ENCODE peak calls at places on chromosomes 11 and 22, in four cellular contexts. One of them, this sample, is unnamed.

GRCh38 chr11:73236879-73237278 is 18.8 kb downstream of the P2RY2 start:
- DNase-seq in DND-41: peak; percentile 46
- DNase-seq in OCI-LY7: peak; percentile 61
- DNase-seq in body of pancreas: peak; percentile 55
- DNase-seq in this sample: peak; percentile 61

GRCh38 chr11:69369945-69370344 is 76.0 kb downstream of the MYEOV start:
- DNase-seq in body of pancreas: no peak
- DNase-seq in OCI-LY7: no peak
- DNase-seq in DND-41: no peak
- DNase-seq in this sample: no peak

GRCh38 chr11:61482513-61482912 is 26.0 kb upstream of the LRRC10B start:
- DNase-seq in DND-41: peak; percentile 15
- DNase-seq in body of pancreas: peak; percentile 27
- DNase-seq in OCI-LY7: peak; percentile 15
- DNase-seq in this sample: no peak

GRCh38 chr11:1089738-1090599 is 15.3 kb downstream of the MUC2 start:
- DNase-seq in DND-41: no peak
- DNase-seq in OCI-LY7: no peak
- DNase-seq in body of pancreas: no peak
- DNase-seq in this sample: peak; percentile 37

GRCh38 chr11:45252134-45252856 is 33.8 kb downstream of the SYT13 start:
- DNase-seq in OCI-LY7: peak; percentile 44
- DNase-seq in body of pancreas: peak; percentile 79
- DNase-seq in DND-41: peak; percentile 28
- DNase-seq in this sample: peak; percentile 84

GRCh38 chr11:5171856-5172255 is 17.3 kb upstream of the OR52A1 start:
- DNase-seq in OCI-LY7: no peak
- DNase-seq in body of pancreas: no peak
- DNase-seq in DND-41: no peak
- DNase-seq in this sample: no peak

GRCh38 chr11:67644472-67645418 is 5.2 kb upstream of the TBX10 start:
- DNase-seq in body of pancreas: peak; percentile 52
- DNase-seq in DND-41: no peak
- DNase-seq in OCI-LY7: peak; percentile 85
- DNase-seq in this sample: peak; percentile 43

GRCh38 chr11:76880314-76880713 is 19.6 kb downstream of the ACER3 start:
- DNase-seq in DND-41: no peak
- DNase-seq in OCI-LY7: no peak
- DNase-seq in body of pancreas: no peak
- DNase-seq in this sample: no peak

GRCh38 chr11:90134420-90135003 is at the start of gene NAALAD2:
- DNase-seq in OCI-LY7: no peak
- DNase-seq in DND-41: no peak
- DNase-seq in body of pancreas: peak; percentile 48
- DNase-seq in this sample: peak; percentile 77

GRCh38 chr11:116790167-116791001 is 1.3 kb downstream of the APOA5 start:
- DNase-seq in OCI-LY7: no peak
- DNase-seq in DND-41: no peak
- DNase-seq in body of pancreas: no peak
- DNase-seq in this sample: no peak

GRCh38 chr11:131483877-131484276 is 113.5 kb downstream of the NTM start:
- DNase-seq in OCI-LY7: no peak
- DNase-seq in body of pancreas: no peak
- DNase-seq in DND-41: no peak
- DNase-seq in this sample: no peak

GRCh38 chr11:44349328-44349727 is 39.4 kb upstream of the ALX4 start:
- DNase-seq in body of pancreas: no peak
- DNase-seq in DND-41: no peak
- DNase-seq in OCI-LY7: no peak
- DNase-seq in this sample: no peak

GRCh38 chr11:125343086-125343731 is 152.9 kb downstream of the FEZ1 start:
- DNase-seq in body of pancreas: no peak
- DNase-seq in DND-41: no peak
- DNase-seq in OCI-LY7: no peak
- DNase-seq in this sample: peak; percentile 43

GRCh38 chr11:114308689-114309089 is 12.5 kb downstream of the NNMT start:
- DNase-seq in DND-41: no peak
- DNase-seq in body of pancreas: peak; percentile 30
- DNase-seq in OCI-LY7: no peak
- DNase-seq in this sample: peak; percentile 60

GRCh38 chr11:113668255-113668654 is 37.9 kb downstream of the TMPRSS5 start:
- DNase-seq in DND-41: no peak
- DNase-seq in OCI-LY7: no peak
- DNase-seq in body of pancreas: no peak
- DNase-seq in this sample: no peak

GRCh38 chr11:12731841-12732336 is 57.7 kb downstream of the TEAD1 start:
- DNase-seq in body of pancreas: no peak
- DNase-seq in OCI-LY7: no peak
- DNase-seq in DND-41: no peak
- DNase-seq in this sample: no peak

GRCh38 chr22:50242406-50242949 is 2.3 kb downstream of the TUBGCP6 start:
- DNase-seq in OCI-LY7: no peak
- DNase-seq in DND-41: no peak
- DNase-seq in body of pancreas: no peak
- DNase-seq in this sample: no peak

GRCh38 chr11:7874061-7874460 is 57.0 kb downstream of the OR10A6 start:
- DNase-seq in DND-41: no peak
- DNase-seq in OCI-LY7: no peak
- DNase-seq in body of pancreas: no peak
- DNase-seq in this sample: no peak

GRCh38 chr11:45144126-45145082 is 2.0 kb upstream of the PRDM11 start:
- DNase-seq in body of pancreas: no peak
- DNase-seq in DND-41: no peak
- DNase-seq in OCI-LY7: peak; percentile 6
- DNase-seq in this sample: no peak

GRCh38 chr11:119612814-119613213 is 116.2 kb downstream of the NECTIN1 start:
- DNase-seq in body of pancreas: no peak
- DNase-seq in DND-41: no peak
- DNase-seq in OCI-LY7: no peak
- DNase-seq in this sample: no peak

GRCh38 chr11:75389925-75390324 is 9.4 kb upstream of the RPS3 start:
- DNase-seq in DND-41: no peak
- DNase-seq in OCI-LY7: no peak
- DNase-seq in body of pancreas: no peak
- DNase-seq in this sample: no peak

GRCh38 chr11:75408852-75409219 is 9.5 kb downstream of the RPS3 start:
- DNase-seq in body of pancreas: no peak
- DNase-seq in OCI-LY7: no peak
- DNase-seq in DND-41: no peak
- DNase-seq in this sample: no peak

GRCh38 chr22:40764743-40765441 is 54.3 kb downstream of the SLC25A17 start:
- DNase-seq in body of pancreas: no peak
- DNase-seq in DND-41: no peak
- DNase-seq in OCI-LY7: peak; percentile 24
- DNase-seq in this sample: no peak

GRCh38 chr11:93063101-93063500 is 93.7 kb downstream of the MTNR1B start:
- DNase-seq in body of pancreas: no peak
- DNase-seq in DND-41: no peak
- DNase-seq in OCI-LY7: no peak
- DNase-seq in this sample: no peak

GRCh38 chr22:43308451-43309235 is 34.5 kb downstream of the SCUBE1 start:
- DNase-seq in DND-41: no peak
- DNase-seq in body of pancreas: no peak
- DNase-seq in OCI-LY7: no peak
- DNase-seq in this sample: peak; percentile 18

GRCh38 chr11:9615031-9615451 is 41.6 kb downstream of the WEE1 start:
- DNase-seq in DND-41: no peak
- DNase-seq in OCI-LY7: peak; percentile 94
- DNase-seq in body of pancreas: no peak
- DNase-seq in this sample: no peak

GRCh38 chr11:64044730-64045386 is 9.1 kb downstream of the FLRT1 start:
- DNase-seq in OCI-LY7: no peak
- DNase-seq in body of pancreas: no peak
- DNase-seq in DND-41: no peak
- DNase-seq in this sample: no peak

GRCh38 chr11:44555031-44555800 is 10.2 kb upstream of the CD82 start:
- DNase-seq in DND-41: no peak
- DNase-seq in OCI-LY7: no peak
- DNase-seq in body of pancreas: no peak
- DNase-seq in this sample: no peak

GRCh38 chr11:72333657-72334056 is 89.7 kb upstream of the PHOX2A start:
- DNase-seq in body of pancreas: no peak
- DNase-seq in DND-41: peak; percentile 79
- DNase-seq in OCI-LY7: peak; percentile 24
- DNase-seq in this sample: no peak

GRCh38 chr11:72844356-72844755 is 30.1 kb downstream of the ATG16L2 start:
- DNase-seq in OCI-LY7: no peak
- DNase-seq in body of pancreas: no peak
- DNase-seq in DND-41: no peak
- DNase-seq in this sample: no peak

GRCh38 chr11:36885154-36885553 is 287.1 kb upstream of the RAG2 start:
- DNase-seq in body of pancreas: no peak
- DNase-seq in OCI-LY7: no peak
- DNase-seq in DND-41: no peak
- DNase-seq in this sample: no peak

GRCh38 chr22:24550028-24550901 is 4.7 kb downstream of the GUCD1 start:
- DNase-seq in DND-41: no peak
- DNase-seq in OCI-LY7: no peak
- DNase-seq in body of pancreas: peak; percentile 26
- DNase-seq in this sample: no peak

GRCh38 chr22:46213052-46213451 is 37.0 kb downstream of the CDPF1 start:
- DNase-seq in OCI-LY7: no peak
- DNase-seq in DND-41: no peak
- DNase-seq in body of pancreas: no peak
- DNase-seq in this sample: no peak

GRCh38 chr22:40204331-40205116 is 26.8 kb downstream of the TNRC6B start:
- DNase-seq in OCI-LY7: no peak
- DNase-seq in DND-41: no peak
- DNase-seq in body of pancreas: no peak
- DNase-seq in this sample: no peak

GRCh38 chr11:14577835-14578529 is 57.8 kb upstream of the PSMA1 start:
- DNase-seq in DND-41: no peak
- DNase-seq in OCI-LY7: no peak
- DNase-seq in body of pancreas: no peak
- DNase-seq in this sample: no peak

GRCh38 chr22:35380013-35380412 is 883 bp upstream of the HMOX1 start:
- DNase-seq in body of pancreas: no peak
- DNase-seq in DND-41: no peak
- DNase-seq in OCI-LY7: no peak
- DNase-seq in this sample: no peak

GRCh38 chr22:35378547-35379078 is 2.3 kb upstream of the HMOX1 start:
- DNase-seq in body of pancreas: no peak
- DNase-seq in OCI-LY7: no peak
- DNase-seq in DND-41: no peak
- DNase-seq in this sample: no peak

GRCh38 chr22:35376728-35377472 is 4.0 kb upstream of the HMOX1 start:
- DNase-seq in OCI-LY7: peak; percentile 92
- DNase-seq in body of pancreas: peak; percentile 95
- DNase-seq in DND-41: peak; percentile 82
- DNase-seq in this sample: peak; percentile 95

GRCh38 chr22:35379146-35379993 is 1.5 kb upstream of the HMOX1 start:
- DNase-seq in DND-41: no peak
- DNase-seq in OCI-LY7: no peak
- DNase-seq in body of pancreas: no peak
- DNase-seq in this sample: no peak

GRCh38 chr22:35377735-35378134 is 3.2 kb upstream of the HMOX1 start:
- DNase-seq in OCI-LY7: no peak
- DNase-seq in body of pancreas: no peak
- DNase-seq in DND-41: no peak
- DNase-seq in this sample: no peak
- H3K4me1 ChIP-seq in OCI-LY7: peaks cover 51% of the 10 kb centered on the region
- H3K4me1 ChIP-seq in body of pancreas: peaks cover 39% of the 10 kb centered on the region
- H3K4me1 ChIP-seq in DND-41: peaks cover 10% of the 10 kb centered on the region
- H3K4me1 ChIP-seq in this sample: no peaks in the 10 kb centered on the region

DNA sequence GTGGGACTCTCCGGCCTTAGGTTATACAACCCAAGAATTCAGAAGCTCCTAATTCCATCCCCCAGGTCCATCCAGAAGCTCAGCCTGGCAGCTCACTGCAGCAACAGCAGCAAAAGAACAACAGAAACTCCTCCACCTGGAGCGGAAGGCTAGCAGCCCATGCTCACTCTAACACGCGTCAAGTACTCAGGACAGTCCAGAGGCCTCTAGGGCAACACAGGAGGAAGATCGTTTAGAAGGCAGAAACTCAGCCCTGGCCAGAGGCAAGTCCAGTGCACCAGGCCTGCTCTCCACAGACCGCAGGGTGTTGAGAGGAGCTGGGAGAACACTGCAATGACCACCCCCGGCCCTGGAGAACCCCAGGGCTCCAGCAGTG is 17.1 kb downstream of the PLA2G6 start:
- DNase-seq in DND-41: no peak
- DNase-seq in body of pancreas: no peak
- DNase-seq in OCI-LY7: no peak
- DNase-seq in this sample: no peak
- H3K27ac ChIP-seq in DND-41: no peak overlapping the region
- H3K27ac ChIP-seq in body of pancreas: no peak overlapping the region
- H3K27ac ChIP-seq in OCI-LY7: no peak overlapping the region
- H3K27ac ChIP-seq in this sample: no peak overlapping the region

DNA sequence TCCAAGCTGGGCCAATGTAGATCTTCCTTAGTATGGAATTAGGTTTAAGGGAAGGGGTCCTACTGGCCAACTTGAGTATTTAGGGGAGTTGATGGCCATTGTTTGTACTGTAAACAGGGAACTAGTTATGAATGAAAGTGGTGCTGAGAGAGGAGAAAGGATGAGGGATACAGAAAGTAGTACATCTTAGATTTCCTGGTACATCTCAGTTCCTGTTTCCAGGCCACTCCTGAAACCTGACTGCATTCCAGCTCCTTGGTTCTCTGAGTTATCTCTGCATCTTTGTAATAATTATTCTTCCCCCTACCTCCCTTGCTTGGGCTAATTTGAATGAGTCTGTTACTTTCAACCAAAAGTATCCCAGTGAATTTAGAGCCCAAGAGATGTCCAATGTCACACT is 30.1 kb downstream of the MIAT start:
- DNase-seq in DND-41: no peak
- DNase-seq in OCI-LY7: no peak
- DNase-seq in body of pancreas: no peak
- DNase-seq in this sample: no peak
- H3K4me1 ChIP-seq in DND-41: no peaks in the 10 kb centered on the region
- H3K4me1 ChIP-seq in OCI-LY7: no peaks in the 10 kb centered on the region
- H3K4me1 ChIP-seq in body of pancreas: no peaks in the 10 kb centered on the region
- H3K4me1 ChIP-seq in this sample: no peaks in the 10 kb centered on the region

GRCh38 chr11:108131993-108132392 is 10.6 kb downstream of the ACAT1 start:
- DNase-seq in DND-41: no peak
- DNase-seq in body of pancreas: no peak
- DNase-seq in OCI-LY7: no peak
- DNase-seq in this sample: no peak

GRCh38 chr11:108142304-108142703 is 20.9 kb downstream of the ACAT1 start:
- DNase-seq in OCI-LY7: no peak
- DNase-seq in DND-41: no peak
- DNase-seq in body of pancreas: peak; percentile 77
- DNase-seq in this sample: no peak

GRCh38 chr11:108135845-108136599 is 14.7 kb downstream of the ACAT1 start:
- DNase-seq in body of pancreas: no peak
- DNase-seq in OCI-LY7: peak; percentile 57
- DNase-seq in DND-41: no peak
- DNase-seq in this sample: no peak

GRCh38 chr11:108137212-108137611 is 15.8 kb downstream of the ACAT1 start:
- DNase-seq in DND-41: no peak
- DNase-seq in OCI-LY7: no peak
- DNase-seq in body of pancreas: no peak
- DNase-seq in this sample: no peak
- H3K27ac ChIP-seq in DND-41: no peak overlapping the region
- H3K27ac ChIP-seq in OCI-LY7: no peak overlapping the region
- H3K27ac ChIP-seq in body of pancreas: no peak overlapping the region
- H3K27ac ChIP-seq in this sample: no peak overlapping the region